ENCODE peak calls at places on chromosomes 11 and 22, in seven cellular contexts. H is K562, D is HepG2, I is HEK293T, T is H1, C is HCT116, M is GM12878. X is an unnamed sample.

GRCh38 chr11:65856689-65857499 is 1.1 kb downstream of the CFL1 start:
- DNase-seq in D (peak), T (no peak), C (no peak), H (peak), M (no peak), I (peak), X (peak)

GRCh38 chr11:62122076-62122475 is 1.7 kb upstream of the INCENP start:
- DNase-seq in C (peak), D (peak), H (peak), I (no peak), T (no peak), M (no peak), X (peak)

GRCh38 chr11:82305123-82305522 is 428.5 kb downstream of the FAM181B start:
- DNase-seq in T (no peak), C (no peak), D (no peak), H (no peak), M (no peak), I (no peak), X (no peak)

GRCh38 chr11:45322891-45323597 is 36.9 kb upstream of the SYT13 start:
- DNase-seq in T (no peak), D (no peak), I (no peak), C (no peak), H (no peak), M (no peak), X (no peak)

GRCh38 chr11:68839953-68840641 is 1.6 kb downstream of the CPT1A start:
- DNase-seq in C (no peak), M (no peak), T (no peak), D (no peak), H (peak), I (no peak), X (no peak)

GRCh38 chr11:95415837-95416288 is 184.9 kb upstream of the SESN3 start:
- DNase-seq in T (no peak), C (no peak), D (no peak), I (no peak), H (peak), M (no peak), X (no peak)

GRCh38 chr11:115458877-115459276 is 45.3 kb downstream of the CADM1 start:
- DNase-seq in D (no peak), C (no peak), M (no peak), I (no peak), T (no peak), H (no peak), X (no peak)

GRCh38 chr22:29315286-29316195 is at the start of gene RASL10A:
- DNase-seq in T (no peak), M (no peak), C (no peak), H (peak), D (no peak), I (peak), X (no peak)

GRCh38 chr11:118002541-118003019 is 16.4 kb downstream of the IL10RA start:
- DNase-seq in D (no peak), C (no peak), T (no peak), H (peak), M (no peak), I (no peak), X (no peak)

GRCh38 chr22:42959472-42960145 is 55.3 kb downstream of the PACSIN2 start:
- DNase-seq in C (no peak), H (peak), D (peak), M (no peak), I (peak), T (no peak), X (no peak)

GRCh38 chr11:125110996-125111340 is 458 bp downstream of the TMEM218 start:
- DNase-seq in M (no peak), I (peak), H (peak), C (no peak), T (no peak), D (peak), X (peak)

GRCh38 chr11:110362916-110363574 is 66.6 kb upstream of the RDX start:
- DNase-seq in H (no peak), D (peak), T (no peak), C (peak), M (no peak), I (peak), X (peak)

GRCh38 chr11:122229078-122229477 is 113.1 kb upstream of the BLID start:
- DNase-seq in C (no peak), T (no peak), H (no peak), M (no peak), I (no peak), D (no peak), X (no peak)

GRCh38 chr11:127074151-127074761 is 73.7 kb upstream of the KIRREL3 start:
- DNase-seq in T (peak), C (no peak), D (peak), M (peak), H (peak), I (peak), X (peak)

GRCh38 chr11:74388678-74389327 is 9.4 kb downstream of the PGM2L1 start:
- DNase-seq in T (no peak), M (peak), H (peak), D (peak), I (peak), C (no peak), X (no peak)

GRCh38 chr11:86196924-86197323 is 47.6 kb upstream of the EED start:
- DNase-seq in C (no peak), H (no peak), D (no peak), I (no peak), T (no peak), M (no peak), X (no peak)

GRCh38 chr11:17256512-17256911 is 20.0 kb upstream of the NUCB2 start:
- DNase-seq in M (no peak), I (no peak), C (no peak), D (no peak), T (no peak), H (no peak), X (no peak)

GRCh38 chr11:90250970-90251369 is 28.1 kb upstream of the CHORDC1 start:
- DNase-seq in H (no peak), M (no peak), I (no peak), C (no peak), D (peak), T (no peak), X (no peak)

GRCh38 chr22:26894766-26895485 is 237.5 kb downstream of the MIAT start:
- DNase-seq in H (no peak), M (no peak), T (no peak), C (peak), D (peak), I (no peak), X (no peak)

GRCh38 chr11:1336836-1337646 is 27.6 kb upstream of the TOLLIP start:
- DNase-seq in T (no peak), I (no peak), M (no peak), D (no peak), H (no peak), C (no peak), X (peak)

GRCh38 chr11:6734616-6735015 is 37.2 kb downstream of the OR2AG2 start:
- DNase-seq in M (no peak), T (no peak), C (no peak), D (no peak), H (no peak), I (no peak), X (no peak)

GRCh38 chr11:65571940-65572339 is 398 bp upstream of the FAM89B start:
- DNase-seq in M (no peak), T (no peak), H (no peak), C (no peak), I (no peak), D (no peak), X (peak)

GRCh38 chr11:114988644-114989043 is 310.3 kb downstream of the NXPE2 start:
- DNase-seq in H (no peak), T (no peak), C (no peak), M (no peak), I (no peak), D (no peak), X (no peak)

GRCh38 chr11:55655096-55655495 is 6.9 kb upstream of the OR4C6 start:
- DNase-seq in H (no peak), D (no peak), C (no peak), M (no peak), T (no peak), I (no peak), X (no peak)

GRCh38 chr22:41619979-41620645 is 731 bp downstream of the DESI1 start:
- DNase-seq in I (peak), M (no peak), H (no peak), C (no peak), D (peak), T (no peak), X (peak)

GRCh38 chr11:67448220-67448609 is 4.3 kb downstream of the GPR152 start:
- DNase-seq in C (no peak), H (no peak), T (no peak), I (no peak), M (no peak), D (no peak), X (no peak)

GRCh38 chr11:134632347-134633119 is 220.5 kb upstream of the B3GAT1 start:
- DNase-seq in C (no peak), M (no peak), H (no peak), I (no peak), T (no peak), D (no peak), X (no peak)

GRCh38 chr11:129881570-129882170 is 13.7 kb downstream of the NFRKB start:
- DNase-seq in M (no peak), D (peak), C (no peak), T (no peak), H (peak), I (peak), X (peak)

GRCh38 chr11:94880216-94880615 is 93.1 kb downstream of the CWC15 start:
- DNase-seq in I (no peak), C (peak), D (peak), H (no peak), M (no peak), T (no peak), X (no peak)

GRCh38 chr22:25139062-25139461 is 60.6 kb upstream of the CRYBB3 start:
- DNase-seq in H (no peak), T (no peak), C (no peak), M (no peak), I (no peak), D (no peak), X (no peak)

GRCh38 chr22:25882366-25882765 is 140.4 kb downstream of the MYO18B start:
- DNase-seq in I (no peak), H (no peak), C (no peak), M (no peak), T (no peak), D (no peak), X (no peak)

GRCh38 chr11:61598886-61599868 is 18.3 kb upstream of the SYT7 start:
- DNase-seq in I (no peak), M (no peak), H (no peak), T (no peak), C (no peak), D (no peak), X (peak)

GRCh38 chr11:45163956-45164575 is 17.6 kb downstream of the PRDM11 start:
- DNase-seq in C (no peak), M (no peak), D (no peak), H (no peak), T (no peak), I (no peak), X (no peak)

GRCh38 chr11:326592-326841 is 5.9 kb upstream of the IFITM3 start:
- DNase-seq in T (no peak), I (no peak), C (no peak), H (no peak), D (no peak), M (no peak), X (no peak)

GRCh38 chr11:326842-327580 is 6.4 kb upstream of the IFITM3 start:
- DNase-seq in C (no peak), H (peak), M (peak), I (no peak), T (no peak), D (peak), X (no peak)

GRCh38 chr11:327581-327923 is 6.9 kb upstream of the IFITM3 start:
- DNase-seq in C (no peak), H (no peak), I (no peak), T (no peak), D (no peak), M (no peak), X (no peak)

GRCh38 chr11:325796-326591 is 5.3 kb upstream of the IFITM3 start:
- DNase-seq in I (no peak), T (no peak), H (no peak), C (no peak), M (no peak), D (no peak), X (no peak)

GRCh38 chr11:324131-324530 is 3.5 kb upstream of the IFITM3 start:
- DNase-seq in D (no peak), T (no peak), C (no peak), H (no peak), I (no peak), M (no peak), X (no peak)
- TF ChIP-seq SP1 in D (no peak), T (no peak), C (no peak), H (no peak), I (no peak), M (no peak), X (no peak)

DNA sequence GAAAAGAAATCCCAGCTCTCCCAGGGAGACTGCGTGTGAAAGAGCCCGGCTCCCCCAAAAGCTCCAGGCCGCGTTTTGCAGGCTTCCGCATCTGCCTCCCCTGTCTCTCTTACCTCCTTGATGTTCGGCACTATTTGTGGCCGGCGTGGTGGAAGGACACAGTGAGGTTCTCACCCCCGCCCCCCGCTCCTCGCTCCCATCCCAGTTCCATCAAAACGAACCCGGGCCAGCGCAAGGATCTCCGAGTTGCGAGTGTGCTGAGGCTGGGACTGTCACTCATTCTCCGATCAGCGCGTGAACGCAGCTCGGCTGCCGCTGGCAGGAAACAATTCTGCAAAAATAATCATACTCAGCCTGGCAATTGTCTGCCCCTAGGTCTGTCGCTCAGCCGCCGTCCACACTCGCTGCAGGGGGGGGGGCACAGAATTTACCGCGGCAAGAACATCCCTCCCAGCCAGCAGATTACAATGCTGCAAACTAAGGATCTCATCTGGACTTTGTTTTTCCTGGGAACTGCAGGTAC is at the start of gene NCAM1:
- DNase-seq in M (no peak), T (peak), D (peak), C (peak), H (peak), I (peak), X (peak)
- TF ChIP-seq SP1 in M (no peak), T (peak), D (no peak), C (peak), H (no peak), I (no peak), X (peak)

GRCh38 chr22:49852898-49853894 is at the start of gene ZBED4:
- DNase-seq in H (peak), D (peak), I (peak), M (peak), T (peak), C (peak), X (peak)

GRCh38 chr22:49853981-49854791 is 542 bp downstream of the ZBED4 start:
- DNase-seq in D (no peak), H (peak), T (no peak), M (no peak), C (no peak), I (peak), X (no peak)

GRCh38 chr22:49856343-49856742 is 2.7 kb downstream of the ZBED4 start:
- DNase-seq in M (no peak), I (no peak), D (no peak), C (no peak), T (no peak), H (no peak), X (no peak)

GRCh38 chr22:49856766-49857618 is 3.3 kb downstream of the ZBED4 start:
- DNase-seq in T (no peak), C (no peak), I (no peak), D (no peak), H (no peak), M (no peak), X (no peak)

GRCh38 chr22:49855491-49855911 is 1.9 kb downstream of the ZBED4 start:
- DNase-seq in D (no peak), M (no peak), C (no peak), H (no peak), T (no peak), I (no peak), X (no peak)
- TF ChIP-seq SP1 in D (no peak), M (no peak), C (no peak), H (no peak), T (no peak), I (no peak), X (no peak)

DNA sequence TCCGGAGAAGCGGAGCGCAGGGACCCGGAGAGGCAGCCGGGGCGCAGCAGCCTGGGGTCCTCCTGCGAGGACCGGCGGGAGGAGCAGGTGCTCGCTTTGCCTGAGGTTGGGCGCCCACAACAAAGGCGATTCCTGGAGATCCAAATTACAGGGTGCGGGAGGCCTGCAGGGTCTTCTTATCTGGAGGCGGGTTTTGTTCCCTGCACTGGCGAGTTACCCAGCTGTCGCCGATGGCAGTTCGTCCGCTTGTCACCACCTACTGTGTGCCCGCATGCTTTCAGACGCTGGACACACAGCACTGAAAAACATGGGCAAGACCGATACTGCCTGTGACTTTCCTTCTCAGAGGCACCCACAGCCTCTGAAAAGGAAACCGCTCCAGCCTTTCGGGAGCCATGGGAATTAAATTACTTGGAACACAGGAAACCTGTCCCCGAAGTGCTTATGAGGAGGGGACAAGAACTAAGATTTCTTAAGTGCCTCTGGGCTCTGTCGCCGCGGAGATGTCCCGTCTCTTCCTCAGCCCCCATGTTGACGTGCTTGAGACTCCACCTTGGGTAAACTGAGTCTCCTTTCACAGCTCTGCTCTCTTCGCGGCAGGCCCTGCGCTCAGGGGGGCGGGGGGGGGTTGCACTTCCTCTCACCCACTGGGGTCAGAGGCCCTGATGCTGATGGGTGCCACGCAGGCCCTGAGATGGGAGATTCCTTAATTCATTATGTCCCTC is 1.3 kb upstream of the ZFTA start:
- DNase-seq in I (no peak), T (no peak), D (no peak), M (no peak), C (no peak), H (no peak), X (peak)
- TF ChIP-seq SP1 in I (no peak), T (no peak), D (no peak), M (no peak), C (no peak), H (no peak), X (no peak)